ENCODE peak calls at places on chromosome 12, in five cellular contexts. C is body of pancreas, U is tibial nerve, Y is HCT116, G is transverse colon. W is an unnamed sample.

GRCh38 chr12:28698541-28698940 is 450.5 kb upstream of the FAR2 start:
- DNase-seq in G (no peak), U (no peak), C (no peak), Y (no peak), W (no peak)

GRCh38 chr12:130562711-130563110 is 153.4 kb downstream of the RIMBP2 start:
- DNase-seq in C (no peak), G (no peak), Y (no peak), U (no peak), W (no peak)

GRCh38 chr12:99736760-99737159 is 89.2 kb downstream of the GARIN6 start:
- DNase-seq in C (no peak), G (no peak), U (no peak), Y (no peak), W (no peak)

GRCh38 chr12:8065991-8066594 is at the start of gene C3AR1:
- DNase-seq in U (peak; percentile 44), Y (no peak), C (peak; percentile 45), G (peak; percentile 44), W (no peak)

GRCh38 chr12:119202544-119202943 is 23.8 kb downstream of the HSPB8 start:
- DNase-seq in G (no peak), U (no peak), C (no peak), Y (no peak), W (no peak)

GRCh38 chr12:50043308-50043707 is 14.1 kb upstream of the ASIC1 start:
- DNase-seq in U (no peak), G (no peak), Y (no peak), C (no peak), W (no peak)

GRCh38 chr12:51392556-51393237 is 1.5 kb upstream of the GALNT6 start:
- DNase-seq in G (peak; percentile 39), U (no peak), C (peak; percentile 27), Y (no peak), W (peak; percentile 79)

GRCh38 chr12:116320839-116321238 is 43.3 kb upstream of the MED13L start:
- DNase-seq in Y (no peak), G (no peak), C (no peak), U (no peak), W (no peak)

GRCh38 chr12:55818140-55818728 is 393 bp downstream of the ORMDL2 start:
- DNase-seq in G (no peak), Y (no peak), C (no peak), U (no peak), W (no peak)

GRCh38 chr12:79549531-79550271 is 141.1 kb downstream of the PAWR start:
- DNase-seq in U (no peak), G (no peak), C (no peak), Y (no peak), W (no peak)

GRCh38 chr12:81835783-81836182 is 76.6 kb upstream of the PPFIA2 start:
- DNase-seq in G (no peak), Y (no peak), C (no peak), U (no peak), W (no peak)

GRCh38 chr12:45138609-45139008 is 77.3 kb upstream of the ANO6 start:
- DNase-seq in C (no peak), G (no peak), Y (no peak), U (no peak), W (no peak)

GRCh38 chr12:104802198-104802597 is 155.9 kb downstream of the SLC41A2 start:
- DNase-seq in Y (no peak), G (no peak), U (no peak), C (no peak), W (no peak)

GRCh38 chr12:18421840-18422239 is 160.5 kb downstream of the PIK3C2G start:
- DNase-seq in G (no peak), Y (no peak), U (no peak), C (no peak), W (no peak)

GRCh38 chr12:46354799-46355194 is 17.8 kb downstream of the SLC38A2 start:
- DNase-seq in Y (no peak), C (no peak), U (no peak), G (no peak), W (no peak)

GRCh38 chr12:68199127-68199526 is 26.5 kb downstream of the IL26 start:
- DNase-seq in G (no peak), C (no peak), U (no peak), Y (no peak), W (no peak)

GRCh38 chr12:14931359-14931758 is 7.0 kb downstream of the ERP27 start:
- DNase-seq in C (no peak), U (no peak), G (no peak), Y (no peak), W (no peak)

GRCh38 chr12:50948798-50949197 is 3.5 kb upstream of the HIGD1C start:
- DNase-seq in U (no peak), Y (no peak), G (no peak), C (no peak), W (no peak)

GRCh38 chr12:14886271-14886670 is 617 bp upstream of the MGP start:
- DNase-seq in U (no peak), G (no peak), C (no peak), Y (no peak), W (no peak)

GRCh38 chr12:64010069-64010686 is 165.7 kb downstream of the SRGAP1 start:
- DNase-seq in C (no peak), G (no peak), U (no peak), Y (no peak), W (no peak)

GRCh38 chr12:58443273-58443980 is 476.9 kb downstream of the LRIG3 start:
- DNase-seq in G (peak; percentile 13), U (no peak), Y (peak; percentile 40), C (no peak), W (no peak)

GRCh38 chr12:116183741-116184141 is 93.8 kb downstream of the MED13L start:
- DNase-seq in Y (no peak), C (no peak), G (no peak), U (no peak), W (no peak)

GRCh38 chr12:19978193-19978592 is 390.1 kb upstream of the PDE3A start:
- DNase-seq in U (no peak), G (no peak), C (no peak), Y (no peak), W (no peak)

GRCh38 chr12:118299791-118300460 is 72.8 kb downstream of the TAOK3 start:
- DNase-seq in G (no peak), U (no peak), Y (no peak), C (no peak), W (no peak)

GRCh38 chr12:47820631-47821345 is 1.1 kb upstream of the HDAC7 start:
- DNase-seq in G (peak; percentile 74), Y (peak; percentile 62), U (peak; percentile 93), C (peak; percentile 89), W (peak; percentile 97)

GRCh38 chr12:56487448-56488040 is 417 bp downstream of the GLS2 start:
- DNase-seq in G (peak; percentile 52), U (no peak), C (peak; percentile 82), Y (no peak), W (peak; percentile 89)

GRCh38 chr12:118189761-118190181 is 53.8 kb downstream of the PEBP1 start:
- DNase-seq in U (peak; percentile 18), Y (no peak), C (peak; percentile 41), G (no peak), W (no peak)

GRCh38 chr12:130137141-130138018 is 24.9 kb upstream of the FZD10 start:
- DNase-seq in U (no peak), G (no peak), Y (no peak), C (no peak), W (no peak)

GRCh38 chr12:89069431-89069830 is 282.9 kb downstream of the DUSP6 start:
- DNase-seq in U (no peak), Y (no peak), C (no peak), G (no peak), W (no peak)

GRCh38 chr12:69935651-69936100 is 110.6 kb downstream of the MYRFL start:
- DNase-seq in Y (no peak), C (no peak), G (no peak), U (no peak), W (peak; percentile 21)

GRCh38 chr12:20212036-20212435 is 156.3 kb upstream of the PDE3A start:
- DNase-seq in C (no peak), G (no peak), U (no peak), Y (no peak), W (no peak)

GRCh38 chr12:124396544-124397398 is 101.9 kb downstream of the RFLNA start:
- DNase-seq in U (peak; percentile 61), Y (no peak), C (peak; percentile 72), G (peak; percentile 86), W (no peak)

GRCh38 chr12:10701226-10701681 is 21.9 kb downstream of the YBX3 start:
- DNase-seq in C (no peak), Y (no peak), U (no peak), G (no peak), W (no peak)
- H3K4me3 ChIP-seq in C (no peak overlapping the region), Y (no peak overlapping the region), U (no peak overlapping the region), G (no peak overlapping the region), W (no peak overlapping the region)

GRCh38 chr12:94174576-94174975 is 26.2 kb downstream of the PLXNC1 start:
- DNase-seq in C (peak; percentile 54), U (peak; percentile 27), G (peak; percentile 63), Y (no peak), W (no peak)
- TF ChIP-seq POLR2A in C (no peak), U (no peak), G (no peak), Y (no peak), W (no peak)

GRCh38 chr12:25106818-25107217 is 88.1 kb downstream of the DNAI7 start:
- DNase-seq in C (no peak), G (no peak), U (no peak), Y (no peak), W (no peak)

GRCh38 chr12:25115677-25116076 is 79.3 kb downstream of the DNAI7 start:
- DNase-seq in G (no peak), C (no peak), U (no peak), Y (no peak), W (no peak)

GRCh38 chr12:25107920-25108319 is 87.0 kb downstream of the DNAI7 start:
- DNase-seq in U (no peak), C (no peak), G (no peak), Y (no peak), W (no peak)

DNA sequence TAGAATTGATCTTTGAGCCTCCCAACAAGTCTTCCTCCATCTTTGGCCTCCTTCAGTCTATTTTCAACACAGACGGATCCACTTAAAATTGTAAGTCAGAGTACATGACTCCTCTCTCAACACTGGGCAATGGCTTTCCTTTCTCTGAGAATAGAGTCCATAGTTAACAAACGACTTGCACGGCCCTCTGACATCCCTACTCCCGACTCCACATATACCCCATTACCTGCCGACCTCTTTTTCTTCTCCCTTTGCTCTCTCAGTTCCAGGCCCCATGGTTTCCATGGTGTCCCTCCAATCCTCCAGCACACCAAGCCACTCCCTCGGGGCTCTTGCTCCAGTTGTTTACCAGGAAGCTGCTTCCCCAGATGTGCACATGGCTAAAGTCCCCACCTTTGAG is 84.7 kb downstream of the DNAI7 start:
- DNase-seq in G (no peak), Y (no peak), C (no peak), U (no peak), W (no peak)
- H3K4me3 ChIP-seq in G (no peak overlapping the region), Y (no peak overlapping the region), C (no peak overlapping the region), U (no peak overlapping the region), W (no peak overlapping the region)

GRCh38 chr12:990308-990648 is 745 bp upstream of the ERC1 start:
- DNase-seq in U (peak; percentile 30), C (peak; percentile 78), G (peak; percentile 72), Y (no peak), W (peak; percentile 91)

GRCh38 chr12:989751-990278 is 1.2 kb upstream of the ERC1 start:
- DNase-seq in U (peak; percentile 10), C (peak; percentile 19), G (peak; percentile 13), Y (no peak), W (no peak)

GRCh38 chr12:989051-989450 is 2.0 kb upstream of the ERC1 start:
- DNase-seq in Y (no peak), G (no peak), C (no peak), U (no peak), W (no peak)

GRCh38 chr12:991350-992278 is 591 bp downstream of the ERC1 start:
- DNase-seq in C (no peak), U (peak; percentile 22), Y (no peak), G (peak; percentile 35), W (peak; percentile 89)

GRCh38 chr12:990649-991349 is at the start of gene ERC1:
- DNase-seq in G (peak; percentile 91), Y (peak; percentile 77), C (peak; percentile 91), U (peak; percentile 73), W (peak; percentile 80)
- TF ChIP-seq POLR2A in G (peak; percentile 80), Y (peak; percentile 64), C (peak; percentile 72), U (peak; percentile 77), W (no peak)